ENCODE peak calls at places on chromosome X, in ten cellular contexts. O is frontal cortex; Y is natural killer cell; W is activated CD8-positive, alpha-beta memory T cell treated with anti-CD3 and anti-CD28 coated beads for 4 hours; C is NCI-H1417 treated with DMSO at 0.1 percent for 48 hours; B is foreskin fibroblast; X is activated CD4-positive, alpha-beta T cell treated with anti-CD3 and anti-CD28 coated beads for 48 hours; M is naive thymus-derived CD8-positive, alpha-beta T cell; Z is mucosa of gallbladder; I is T-helper 17 cell. K is an unnamed sample.

GRCh38 chrX:14872355-14872754 is 514 bp downstream of the FANCB start:
- DNase-seq in X (peak), C (no peak), B (no peak), Z (no peak), M (no peak), W (no peak), I (no peak), O (no peak), Y (no peak), K (no peak)

GRCh38 chrX:57587607-57588006 is 4.2 kb upstream of the ZXDB start:
- DNase-seq in B (no peak), W (no peak), C (no peak), Y (no peak), M (no peak), O (no peak), Z (no peak), I (no peak), X (no peak), K (no peak)

GRCh38 chrX:110758781-110759180 is 36.8 kb downstream of the CHRDL1 start:
- DNase-seq in X (no peak), C (no peak), I (no peak), O (no peak), W (no peak), M (no peak), Y (no peak), B (no peak), Z (no peak), K (no peak)

GRCh38 chrX:70231666-70232065 is 2.8 kb upstream of the AWAT1 start:
- DNase-seq in M (no peak), O (no peak), W (no peak), Z (no peak), I (no peak), C (no peak), X (no peak), B (no peak), Y (no peak), K (no peak)

GRCh38 chrX:132271330-132271729 is 52.1 kb upstream of the RAP2C start:
- DNase-seq in Z (no peak), Y (no peak), O (no peak), X (no peak), W (no peak), M (no peak), B (no peak), I (no peak), C (no peak), K (no peak)

GRCh38 chrX:41066969-41067368 is 18.3 kb upstream of the USP9X start:
- DNase-seq in C (no peak), W (no peak), I (no peak), Z (no peak), X (no peak), B (no peak), Y (no peak), M (no peak), O (no peak), K (no peak)

GRCh38 chrX:46782034-46782433 is 23.1 kb upstream of the SLC9A7 start:
- DNase-seq in X (peak), Z (no peak), Y (no peak), M (no peak), O (no peak), B (no peak), W (no peak), C (no peak), I (no peak), K (no peak)

GRCh38 chrX:63471004-63471403 is 119.9 kb upstream of the SPIN4 start:
- DNase-seq in Z (no peak), C (no peak), W (no peak), X (no peak), M (no peak), B (no peak), I (no peak), Y (no peak), O (no peak), K (no peak)

GRCh38 chrX:154082396-154083133 is 15.0 kb downstream of the MECP2 start:
- DNase-seq in Y (no peak), X (peak), M (no peak), W (no peak), Z (no peak), B (peak), I (no peak), O (no peak), C (no peak), K (no peak)

GRCh38 chrX:10021461-10022272 is 54.5 kb downstream of the CLDN34 start:
- DNase-seq in O (no peak), X (no peak), I (no peak), W (no peak), Y (no peak), M (no peak), Z (no peak), B (no peak), C (no peak), K (no peak)

GRCh38 chrX:149004936-149005335 is 500.2 kb downstream of the IDS start:
- DNase-seq in Z (no peak), C (no peak), B (no peak), M (no peak), O (no peak), Y (no peak), X (no peak), I (no peak), W (no peak), K (no peak)

GRCh38 chrX:131747173-131747572 is 203.3 kb downstream of the OR13H1 start:
- DNase-seq in O (no peak), X (no peak), W (no peak), M (no peak), Y (no peak), Z (peak), C (peak), B (no peak), I (no peak), K (peak)

GRCh38 chrX:12955882-12956703 is 18.8 kb upstream of the TMSB4X start:
- DNase-seq in M (peak), W (no peak), O (no peak), B (no peak), X (peak), Z (no peak), C (no peak), Y (peak), I (peak), K (peak)

GRCh38 chrX:108735087-108735679 is 1.2 kb downstream of the IRS4 start:
- DNase-seq in B (no peak), I (no peak), X (peak), W (no peak), Z (no peak), C (no peak), O (no peak), Y (no peak), M (no peak), K (no peak)

GRCh38 chrX:6159468-6159867 is 69.2 kb downstream of the NLGN4X start:
- DNase-seq in B (no peak), I (no peak), M (no peak), C (no peak), O (no peak), X (no peak), Z (no peak), W (no peak), Y (no peak), K (no peak)

GRCh38 chrX:45295587-45295986 is 94.9 kb upstream of the DIPK2B start:
- DNase-seq in Y (no peak), B (peak), M (no peak), C (peak), Z (no peak), O (no peak), W (no peak), X (no peak), I (no peak), K (peak)

GRCh38 chrX:109854096-109854495 is 121.0 kb upstream of the ACSL4 start:
- DNase-seq in X (no peak), W (no peak), I (no peak), Z (no peak), B (no peak), M (no peak), Y (no peak), C (no peak), O (no peak), K (no peak)

GRCh38 chrX:150841466-150842197 is 56.8 kb downstream of the CD99L2 start:
- DNase-seq in X (no peak), Y (no peak), I (no peak), Z (no peak), W (no peak), B (peak), M (no peak), C (no peak), O (no peak), K (no peak)

GRCh38 chrX:110409925-110410324 is 51.3 kb downstream of the RTL9 start:
- DNase-seq in O (no peak), W (no peak), Y (no peak), B (peak), X (peak), C (no peak), M (no peak), I (no peak), Z (no peak), K (no peak)

GRCh38 chrX:119190736-119191282 is 45.3 kb upstream of the PGRMC1 start:
- DNase-seq in M (no peak), X (no peak), I (no peak), Y (no peak), Z (no peak), W (no peak), O (no peak), B (peak), C (no peak), K (no peak)

GRCh38 chrX:56728321-56728720 is 722 bp upstream of the NBDY start:
- DNase-seq in X (no peak), C (no peak), O (no peak), W (no peak), B (no peak), M (no peak), Z (no peak), I (no peak), Y (no peak), K (no peak)

GRCh38 chrX:82541822-82542221 is 966.3 kb upstream of the POU3F4 start:
- DNase-seq in X (no peak), Y (no peak), M (no peak), W (no peak), Z (no peak), O (no peak), C (no peak), B (no peak), I (no peak), K (no peak)

GRCh38 chrX:21982311-21982710 is 41.8 kb downstream of the SMS start:
- DNase-seq in Y (no peak), I (no peak), W (no peak), Z (no peak), B (no peak), C (no peak), M (no peak), X (no peak), O (no peak), K (no peak)

GRCh38 chrX:87941841-87942240 is 424.2 kb downstream of the KLHL4 start:
- DNase-seq in M (no peak), I (no peak), O (no peak), B (no peak), Z (no peak), Y (no peak), W (no peak), X (no peak), C (no peak), K (no peak)

GRCh38 chrX:21946925-21947641 is 6.6 kb downstream of the SMS start:
- DNase-seq in B (no peak), Z (no peak), W (no peak), C (no peak), O (no peak), I (no peak), X (no peak), Y (no peak), M (no peak), K (no peak)

GRCh38 chrX:21166302-21166982 is 207.8 kb upstream of the CNKSR2 start:
- DNase-seq in C (no peak), B (no peak), X (no peak), W (no peak), Z (no peak), O (no peak), Y (no peak), M (no peak), I (no peak), K (no peak)

GRCh38 chrX:38103857-38104812 is 97.8 kb downstream of the SYTL5 start:
- DNase-seq in M (no peak), Z (no peak), X (no peak), Y (no peak), W (no peak), C (no peak), I (no peak), B (no peak), O (no peak), K (no peak)

GRCh38 chrX:68985135-68985725 is 156.4 kb downstream of the EFNB1 start:
- DNase-seq in B (no peak), Z (no peak), W (no peak), I (no peak), O (no peak), X (no peak), C (no peak), Y (no peak), M (no peak), K (no peak)

GRCh38 chrX:14039344-14039743 is 9.7 kb upstream of the GEMIN8 start:
- DNase-seq in I (peak), B (no peak), M (peak), O (no peak), C (no peak), Z (peak), X (peak), Y (no peak), W (no peak), K (peak)

GRCh38 chrX:153924149-153924861 is 1.8 kb downstream of the ARHGAP4 start:
- DNase-seq in O (no peak), W (no peak), I (peak), C (no peak), X (peak), Z (no peak), B (peak), Y (no peak), M (no peak), K (no peak)

GRCh38 chrX:129940721-129941120 is 34.8 kb downstream of the UTP14A start:
- DNase-seq in C (no peak), B (no peak), O (no peak), W (no peak), M (no peak), Y (no peak), I (no peak), X (no peak), Z (no peak), K (no peak)